ENCODE peak calls at places on chromosomes 5 and 9, in four cellular contexts. B, Y, N and U are unnamed samples.

GRCh38 chr9:137621131-137621757 is 2.4 kb downstream of the EHMT1 start:
- DNase-seq in B (no peak), Y (peak; percentile 57), N (no peak), U (no peak)

GRCh38 chr5:172689801-172690200 is 48.7 kb downstream of the NEURL1B start:
- DNase-seq in B (peak; percentile 62), Y (no peak), N (no peak), U (no peak)

GRCh38 chr5:3344671-3345070 is 251.0 kb upstream of the IRX1 start:
- DNase-seq in B (peak; percentile 22), Y (no peak), N (peak; percentile 39), U (peak; percentile 41)

GRCh38 chr9:37350486-37351190 is 71.9 kb upstream of the GRHPR start:
- DNase-seq in B (no peak), Y (peak; percentile 29), N (no peak), U (no peak)

GRCh38 chr5:126624534-126624933 is 23.8 kb downstream of the PHAX start:
- DNase-seq in B (no peak), Y (peak; percentile 93), N (no peak), U (no peak)

GRCh38 chr9:137176302-137177182 is 4.7 kb upstream of the TMEM210 start:
- DNase-seq in B (no peak), Y (peak; percentile 32), N (no peak), U (no peak)

GRCh38 chr9:98410185-98410697 is 154.8 kb upstream of the TBC1D2 start:
- DNase-seq in B (no peak), Y (peak; percentile 65), N (no peak), U (no peak)

GRCh38 chr5:148384389-148384756 is 615 bp downstream of the FBXO38 start:
- DNase-seq in B (no peak), Y (no peak), N (no peak), U (no peak)

GRCh38 chr9:81851340-81851739 is 76.9 kb upstream of the SPATA31D4 start:
- DNase-seq in B (no peak), Y (no peak), N (no peak), U (no peak)

GRCh38 chr9:134647359-134648115 is 5.9 kb downstream of the COL5A1 start:
- DNase-seq in B (no peak), Y (no peak), N (no peak), U (no peak)

GRCh38 chr9:133429641-133430161 is 7.5 kb downstream of the ADAMTS13 start:
- DNase-seq in B (no peak), Y (peak; percentile 45), N (no peak), U (no peak)

GRCh38 chr9:87278971-87279731 is 218.5 kb upstream of the DAPK1 start:
- DNase-seq in B (no peak), Y (peak; percentile 39), N (no peak), U (no peak)

GRCh38 chr9:126420643-126421564 is 94.3 kb downstream of the MVB12B start:
- DNase-seq in B (no peak), Y (peak; percentile 29), N (no peak), U (no peak)

GRCh38 chr9:130215341-130216119 is 43.3 kb downstream of the NCS1 start:
- DNase-seq in B (peak; percentile 89), Y (peak; percentile 63), N (no peak), U (no peak)

GRCh38 chr5:169832845-169833244 is 147.4 kb downstream of the INSYN2B start:
- DNase-seq in B (no peak), Y (no peak), N (no peak), U (no peak)

GRCh38 chr9:12859704-12860251 is 85.0 kb downstream of the LURAP1L start:
- DNase-seq in B (no peak), Y (no peak), N (no peak), U (no peak)

GRCh38 chr5:150593593-150593992 is 46.9 kb upstream of the SYNPO start:
- DNase-seq in B (no peak), Y (no peak), N (peak; percentile 69), U (peak; percentile 75)

GRCh38 chr5:89315194-89315593 is 432.2 kb upstream of the MEF2C start:
- DNase-seq in B (no peak), Y (no peak), N (peak; percentile 66), U (peak; percentile 77)

GRCh38 chr5:59833448-59833847 is 60.1 kb downstream of the PDE4D start:
- DNase-seq in B (no peak), Y (no peak), N (no peak), U (no peak)

GRCh38 chr5:75648712-75649111 is 37.5 kb downstream of the ANKDD1B start:
- DNase-seq in B (no peak), Y (no peak), N (no peak), U (no peak)

GRCh38 chr5:176716320-176716719 is 69.0 kb downstream of the TSPAN17 start:
- DNase-seq in B (no peak), Y (peak; percentile 4), N (no peak), U (no peak)

GRCh38 chr9:136566899-136567298 is 21.1 kb upstream of the NOTCH1 start:
- DNase-seq in B (peak; percentile 88), Y (no peak), N (peak; percentile 88), U (no peak)

GRCh38 chr9:129887210-129888084 is 52.2 kb downstream of the USP20 start:
- DNase-seq in B (no peak), Y (peak; percentile 86), N (no peak), U (no peak)

GRCh38 chr9:129685220-129685932 is 19.9 kb downstream of the PRRX2 start:
- DNase-seq in B (no peak), Y (peak; percentile 35), N (no peak), U (no peak)

GRCh38 chr5:120919017-120919416 is 454.9 kb downstream of the PRR16 start:
- DNase-seq in B (no peak), Y (peak; percentile 9), N (no peak), U (no peak)

GRCh38 chr9:14678776-14679175 is 14.5 kb downstream of the ZDHHC21 start:
- DNase-seq in B (no peak), Y (no peak), N (no peak), U (no peak)

GRCh38 chr9:108939975-108940374 is 5.8 kb downstream of the ABITRAM start:
- DNase-seq in B (no peak), Y (no peak), N (no peak), U (no peak)
- H3K36me3 ChIP-seq in B (peaks cover 7% of the 10 kb centered on the region), Y (no peaks in the 10 kb centered on the region), N (peaks cover 30% of the 10 kb centered on the region), U (peaks cover 4% of the 10 kb centered on the region)

GRCh38 chr5:154755361-154756202 is at the start of gene LARP1:
- DNase-seq in B (peak; percentile 74), Y (no peak), N (peak; percentile 78), U (peak; percentile 85)

GRCh38 chr5:154757647-154758406 is 2.6 kb downstream of the LARP1 start:
- DNase-seq in B (no peak), Y (peak; percentile 43), N (no peak), U (no peak)

GRCh38 chr5:154758501-154758900 is 3.3 kb downstream of the LARP1 start:
- DNase-seq in B (no peak), Y (peak; percentile 46), N (no peak), U (no peak)

GRCh38 chr5:154756203-154756870 is 1.2 kb downstream of the LARP1 start:
- DNase-seq in B (peak; percentile 76), Y (peak; percentile 45), N (peak; percentile 73), U (peak; percentile 84)

DNA sequence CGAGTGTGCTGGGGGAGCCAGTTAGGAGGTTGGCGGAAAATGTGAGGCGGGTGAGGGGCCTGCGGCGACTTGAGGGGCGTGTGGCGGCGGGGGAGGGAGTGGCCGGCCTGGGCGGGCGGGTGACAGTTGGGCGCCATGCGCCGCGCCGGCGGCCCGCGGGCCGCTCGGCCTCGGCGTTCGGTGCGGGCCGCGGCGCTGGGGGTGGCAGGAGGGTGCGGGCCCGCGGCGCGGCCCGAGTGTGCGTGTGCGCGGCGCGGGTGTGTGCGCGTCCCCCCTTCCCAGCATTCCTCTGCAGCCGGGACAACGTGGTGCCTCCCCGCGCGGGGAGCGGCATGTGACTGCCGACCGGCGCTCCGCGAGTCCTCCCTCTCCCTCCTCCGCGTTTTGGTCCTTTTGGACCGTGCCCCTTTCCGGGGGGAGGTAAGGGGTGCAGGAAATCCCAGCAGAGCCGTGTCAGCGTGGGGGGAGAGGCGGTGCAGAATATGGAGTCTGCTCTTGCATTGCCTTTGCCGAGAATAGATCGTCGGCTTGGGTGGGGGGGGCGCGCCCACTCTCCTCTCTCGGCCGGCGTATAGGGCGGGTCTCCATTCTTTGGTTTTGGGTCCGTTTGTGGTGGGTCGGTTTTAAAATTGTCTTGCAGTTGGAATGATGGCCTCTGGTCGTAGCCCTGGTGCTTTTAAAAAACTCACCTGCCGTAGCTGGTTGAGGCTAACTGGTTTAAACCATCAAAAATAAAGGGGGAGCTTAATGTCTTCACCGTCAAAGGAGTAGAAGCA is 1.9 kb downstream of the LARP1 start:
- DNase-seq in B (peak; percentile 87), Y (peak; percentile 48), N (peak; percentile 88), U (peak; percentile 78)
- H3K4me3 ChIP-seq in B (peak overlapping the region; percentile 99), Y (peak overlapping the region; percentile 69), N (peak overlapping the region; percentile 98), U (peak overlapping the region; percentile 91)

GRCh38 chr5:131545856-131546255 is 89.2 kb downstream of the RAPGEF6 start:
- DNase-seq in B (no peak), Y (peak; percentile 28), N (no peak), U (no peak)

GRCh38 chr5:131548190-131548589 is 86.8 kb downstream of the RAPGEF6 start:
- DNase-seq in B (no peak), Y (no peak), N (no peak), U (no peak)

DNA sequence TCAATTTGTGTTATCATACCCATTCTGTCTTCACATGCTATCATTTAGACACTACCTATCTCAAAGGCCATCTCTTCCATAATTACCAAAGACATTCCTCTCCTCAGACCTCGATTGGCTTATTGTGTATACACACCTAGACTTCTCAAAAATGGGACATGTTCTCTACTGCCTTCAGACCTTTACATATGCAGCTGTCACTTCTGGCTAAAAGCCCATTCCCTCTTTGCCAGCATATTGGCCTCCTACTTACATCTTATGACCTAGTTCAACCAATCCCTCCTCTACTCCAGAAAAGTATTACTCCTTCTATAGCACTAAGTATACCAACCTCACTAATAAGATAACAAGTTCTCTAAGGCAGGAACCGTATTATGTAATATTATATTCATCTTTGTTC is 84.4 kb downstream of the RAPGEF6 start:
- DNase-seq in B (no peak), Y (no peak), N (no peak), U (no peak)
- H3K36me3 ChIP-seq in B (no peaks in the 10 kb centered on the region), Y (no peaks in the 10 kb centered on the region), N (no peaks in the 10 kb centered on the region), U (no peaks in the 10 kb centered on the region)

GRCh38 chr9:94165592-94166236 is 81.5 kb downstream of the PTPDC1 start:
- DNase-seq in B (peak; percentile 99), Y (peak; percentile 99), N (peak; percentile 99), U (peak; percentile 99)

GRCh38 chr9:94167055-94167346 is 82.7 kb downstream of the PTPDC1 start:
- DNase-seq in B (no peak), Y (peak; percentile 90), N (no peak), U (no peak)

GRCh38 chr9:94167376-94167775 is 83.1 kb downstream of the PTPDC1 start:
- DNase-seq in B (no peak), Y (no peak), N (no peak), U (no peak)

GRCh38 chr9:94166237-94167054 is 82.2 kb downstream of the PTPDC1 start:
- DNase-seq in B (peak; percentile 99), Y (peak; percentile 99), N (peak; percentile 99), U (peak; percentile 98)

DNA sequence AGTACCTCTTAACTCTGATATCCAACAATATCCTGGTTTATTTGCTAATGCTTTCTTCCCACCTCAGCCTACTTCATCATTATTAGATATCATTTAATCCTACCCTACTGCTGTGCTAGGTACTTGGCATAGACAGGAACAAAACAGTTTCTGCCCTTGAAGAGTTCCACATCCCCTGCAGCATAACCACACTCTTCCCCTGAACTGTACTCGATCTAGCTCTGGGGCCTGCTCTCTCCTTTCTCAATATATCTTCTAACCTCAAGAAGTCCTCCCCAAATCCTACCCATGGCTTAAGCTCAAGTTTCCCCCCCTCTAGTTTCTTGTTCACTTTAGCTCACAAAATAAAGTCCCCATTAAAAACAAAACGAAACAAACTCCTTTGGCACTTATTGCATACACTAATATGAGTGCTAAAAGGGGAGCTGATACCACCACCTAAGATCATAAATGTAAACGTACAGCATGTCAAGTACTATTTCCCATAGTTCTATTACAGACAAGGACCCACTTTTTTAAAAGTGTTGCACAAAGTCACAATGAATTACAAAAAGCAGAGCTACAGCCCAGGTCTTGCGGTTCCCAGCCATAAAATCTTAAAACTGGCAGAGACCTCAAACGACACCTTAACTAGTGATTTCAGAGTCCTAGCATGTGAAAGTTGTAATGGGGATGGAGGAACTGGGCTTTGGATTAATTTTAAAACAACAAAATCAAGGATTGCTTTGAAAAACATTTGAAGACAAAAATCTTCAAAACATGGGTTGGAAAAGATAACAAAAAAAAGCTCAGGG is 80.7 kb downstream of the PTPDC1 start:
- DNase-seq in B (no peak), Y (no peak), N (no peak), U (no peak)
- H3K4me3 ChIP-seq in B (no peak overlapping the region), Y (no peak overlapping the region), N (no peak overlapping the region), U (peak overlapping the region; percentile 15)